ENCODE peak calls at places on chromosomes 1 and 21, in ten cellular contexts. F, B, H, U, D, N, Z, G, A and K are unnamed samples.

GRCh38 chr21:37511848-37512247 is 145.3 kb downstream of the DYRK1A start:
- DNase-seq in F (no peak), B (no peak), H (no peak), U (no peak), D (no peak), N (no peak), Z (no peak), G (no peak), A (no peak), K (no peak)

GRCh38 chr1:116377564-116378529 is 4.8 kb downstream of the ATP1A1 start:
- DNase-seq in F (peak; percentile 58), B (peak; percentile 57), H (peak; percentile 79), U (peak; percentile 96), D (peak; percentile 61), N (peak; percentile 85), Z (peak; percentile 69), G (peak; percentile 78), A (no peak), K (no peak)

GRCh38 chr1:112396668-112397025 is 633 bp downstream of the CTTNBP2NL start:
- DNase-seq in F (peak; percentile 40), B (no peak), H (no peak), U (peak; percentile 21), D (no peak), N (no peak), Z (no peak), G (no peak), A (peak; percentile 34), K (no peak)

GRCh38 chr1:165543651-165544452 is at the start of gene LRRC52:
- DNase-seq in F (no peak), B (peak; percentile 77), H (peak; percentile 74), U (no peak), D (peak; percentile 42), N (no peak), Z (no peak), G (no peak), A (no peak), K (no peak)

GRCh38 chr1:67612690-67613322 is 72.2 kb upstream of the GADD45A start:
- DNase-seq in F (no peak), B (peak; percentile 22), H (no peak), U (no peak), D (no peak), N (no peak), Z (no peak), G (no peak), A (no peak), K (no peak)

GRCh38 chr1:54153548-54154439 is 994 bp upstream of the CDCP2 start:
- DNase-seq in F (peak; percentile 79), B (peak; percentile 31), H (peak; percentile 84), U (peak; percentile 65), D (peak; percentile 74), N (peak; percentile 54), Z (no peak), G (peak; percentile 55), A (peak; percentile 63), K (no peak)

GRCh38 chr1:8061210-8061609 is 35.1 kb upstream of the ERRFI1 start:
- DNase-seq in F (peak; percentile 55), B (no peak), H (peak; percentile 66), U (peak; percentile 97), D (peak; percentile 83), N (peak; percentile 89), Z (no peak), G (peak; percentile 97), A (no peak), K (no peak)

GRCh38 chr1:225700164-225700740 is 47.3 kb upstream of the ENAH start:
- DNase-seq in F (no peak), B (no peak), H (no peak), U (peak; percentile 98), D (peak; percentile 70), N (peak; percentile 99), Z (no peak), G (peak; percentile 97), A (no peak), K (no peak)

GRCh38 chr1:2300851-2301606 is 72.9 kb downstream of the SKI start:
- DNase-seq in F (peak; percentile 71), B (peak; percentile 84), H (peak; percentile 92), U (peak; percentile 67), D (no peak), N (no peak), Z (peak; percentile 80), G (peak; percentile 60), A (peak; percentile 59), K (peak; percentile 87)

GRCh38 chr1:172955161-172955821 is 95.5 kb downstream of the TNFSF18 start:
- DNase-seq in F (no peak), B (no peak), H (no peak), U (peak; percentile 90), D (no peak), N (peak; percentile 88), Z (no peak), G (peak; percentile 71), A (no peak), K (no peak)

DNA sequence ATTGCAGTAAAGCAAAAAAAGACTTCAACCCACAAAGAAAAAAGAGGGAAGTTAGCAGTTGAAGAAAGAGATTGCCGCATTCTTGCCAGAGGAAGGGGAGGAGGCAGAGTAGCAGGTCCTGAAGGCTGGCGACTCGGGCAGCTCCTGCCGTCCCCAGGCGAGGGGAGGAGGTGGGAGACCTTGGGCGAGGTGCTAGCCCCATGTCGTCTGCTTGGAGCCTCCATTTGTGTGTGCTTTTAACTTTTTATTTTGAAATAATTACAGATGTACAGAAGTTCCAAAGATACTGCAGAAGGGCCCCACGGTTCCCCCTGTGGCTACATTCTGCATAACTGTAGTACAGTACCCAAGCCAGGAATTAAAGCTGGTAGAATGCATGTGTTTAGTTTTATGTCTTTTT is 6.8 kb downstream of the TRPM2 start:
- DNase-seq in F (no peak), B (no peak), H (no peak), U (no peak), D (no peak), N (no peak), Z (no peak), G (no peak), A (no peak), K (no peak)
- TF ChIP-seq CTCF in F (no peak), B (no peak), H (no peak), U (no peak), D (no peak), N (no peak), Z (peak; percentile 3), G (peak; percentile 12), A (no peak), K (no peak)

DNA sequence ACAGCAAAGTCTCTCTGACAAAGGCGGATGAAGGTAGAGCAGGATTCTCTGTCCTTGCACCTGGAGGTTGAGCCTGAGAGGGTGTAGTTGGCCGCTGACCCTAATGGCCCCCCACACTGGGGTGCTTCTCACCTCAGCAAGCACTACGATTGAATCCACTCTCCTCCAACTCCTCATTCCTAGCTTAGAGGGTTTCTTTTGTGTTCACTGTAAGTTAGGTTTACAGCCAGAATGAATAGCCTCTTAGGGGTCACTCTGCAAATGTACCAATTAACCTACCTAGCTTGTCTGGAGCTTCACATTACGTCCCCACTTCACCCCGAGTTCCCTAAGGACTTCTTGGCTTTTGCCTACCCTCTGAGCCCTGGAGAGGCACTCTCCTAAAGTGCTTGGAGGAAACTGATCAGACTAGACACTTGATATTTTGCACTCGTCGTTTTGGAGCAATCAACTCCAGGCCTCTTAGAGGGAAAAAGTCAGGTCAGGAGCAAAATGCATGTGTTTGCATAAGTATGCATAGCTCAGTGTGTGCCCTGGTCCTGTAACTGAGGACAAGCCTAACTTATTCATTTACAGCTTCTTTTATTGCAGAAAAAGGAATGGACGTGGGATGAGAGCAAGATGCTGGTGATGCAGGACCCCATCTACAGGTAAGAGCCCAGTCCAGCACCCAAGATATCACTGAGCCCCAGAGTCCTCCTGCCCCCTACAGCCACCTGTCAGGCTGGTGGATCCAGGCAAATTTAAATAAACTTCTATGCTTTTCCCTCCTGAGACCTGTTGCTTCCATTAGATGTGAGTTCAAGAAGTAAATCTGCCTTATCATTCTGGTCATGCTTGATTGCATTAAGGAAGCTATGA is 76.4 kb downstream of the SPATA46 start:
- DNase-seq in F (no peak), B (no peak), H (no peak), U (no peak), D (no peak), N (no peak), Z (no peak), G (no peak), A (no peak), K (no peak)
- TF ChIP-seq CTCF in F (no peak), B (no peak), H (no peak), U (no peak), D (no peak), N (no peak), Z (no peak), G (no peak), A (no peak), K (no peak)

GRCh38 chr1:58839871-58840835 is 56.3 kb upstream of the JUN start:
- DNase-seq in F (no peak), B (no peak), H (no peak), U (peak; percentile 56), D (no peak), N (peak; percentile 40), Z (no peak), G (no peak), A (no peak), K (no peak)
- TF ChIP-seq CTCF in F (no peak), B (no peak), H (no peak), U (no peak), D (no peak), N (no peak), Z (no peak), G (no peak), A (no peak), K (no peak)

DNA sequence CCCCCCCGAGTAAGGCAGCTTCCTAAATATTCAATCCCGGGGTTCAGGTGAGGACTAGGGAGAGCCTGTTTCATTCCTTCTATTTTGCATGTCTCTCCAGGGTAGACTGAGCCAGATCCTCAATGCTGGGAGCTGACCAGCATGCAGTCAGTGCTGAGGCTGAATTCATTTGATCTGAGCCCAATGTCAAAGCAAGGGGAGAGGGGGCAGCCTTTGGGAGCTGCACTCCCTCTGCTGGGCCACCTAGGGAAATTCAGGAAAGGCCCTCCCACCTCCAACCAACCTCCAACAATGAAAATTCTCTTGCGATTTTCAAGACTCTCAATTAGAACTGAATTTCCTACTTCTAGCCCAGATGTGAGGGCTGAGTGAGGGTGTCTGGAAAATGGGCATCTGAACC is 371.2 kb downstream of the NPHP4 start:
- DNase-seq in F (no peak), B (no peak), H (no peak), U (no peak), D (no peak), N (no peak), Z (no peak), G (no peak), A (no peak), K (no peak)
- TF ChIP-seq CTCF in F (peak; percentile 23), B (peak; percentile 28), H (peak; percentile 16), U (no peak), D (peak; percentile 63), N (no peak), Z (no peak), G (no peak), A (peak; percentile 15), K (no peak)

DNA sequence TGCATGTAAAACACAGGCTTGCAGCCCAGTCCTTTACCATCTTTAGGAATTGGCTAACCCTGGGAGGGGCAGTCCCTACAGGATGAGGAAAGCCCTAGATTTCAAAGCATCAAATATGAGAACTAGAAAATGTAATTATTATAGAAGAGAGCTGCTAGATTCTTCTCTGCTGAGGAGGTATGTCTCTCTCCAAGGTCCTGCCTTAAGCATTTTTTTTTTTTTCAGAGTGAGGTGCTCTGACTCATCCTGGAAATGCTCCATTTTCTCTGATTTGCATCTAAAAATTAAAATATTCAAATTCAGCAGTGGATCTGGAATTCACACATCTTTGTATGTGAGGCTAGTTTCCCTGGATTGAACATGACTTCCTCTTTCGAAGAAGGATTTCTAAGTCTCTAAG is 149.8 kb downstream of the ZNF648 start:
- DNase-seq in F (no peak), B (no peak), H (no peak), U (no peak), D (no peak), N (no peak), Z (no peak), G (no peak), A (no peak), K (no peak)
- TF ChIP-seq CTCF in F (no peak), B (no peak), H (no peak), U (no peak), D (no peak), N (no peak), Z (no peak), G (no peak), A (no peak), K (no peak)